ENCODE peak calls at places on chromosomes 16 and 17, in nine cellular contexts. I is suprapubic skin, P is stomach, E is esophagus muscularis mucosa, A is SK-N-SH, B is endothelial cell of umbilical vein, V is upper lobe of left lung, Y is GM23338, T is prostate gland. L is an unnamed sample. For H3K36me3, the result is how much of the 10 kb centered on the place peaks cover.

GRCh38 chr16:4200000-4200780 is 41.7 kb downstream of the SRL start:
- DNase-seq in I (no peak), P (peak), E (peak), A (peak), B (peak), V (peak), Y (peak), T (peak), L (no peak)

GRCh38 chr17:17384961-17385360 is 81.8 kb downstream of the NT5M start:
- DNase-seq in I (no peak), P (no peak), E (no peak), A (no peak), B (no peak), V (no peak), Y (no peak), T (no peak), L (no peak)

GRCh38 chr16:52256310-52257078 is 290.4 kb downstream of the TOX3 start:
- DNase-seq in I (no peak), P (no peak), E (no peak), A (no peak), B (no peak), V (no peak), Y (no peak), T (no peak), L (no peak)

GRCh38 chr17:3885970-3886369 is 6.9 kb downstream of the CAMKK1 start:
- DNase-seq in I (no peak), P (no peak), E (no peak), A (no peak), B (peak), V (no peak), Y (no peak), T (no peak), L (no peak)

GRCh38 chr16:19238386-19238785 is 47.1 kb upstream of the CLEC19A start:
- DNase-seq in I (no peak), P (no peak), E (no peak), A (no peak), B (no peak), V (no peak), Y (no peak), T (no peak), L (no peak)

GRCh38 chr16:1503110-1503955 is 10.2 kb downstream of the TELO2 start:
- DNase-seq in I (no peak), P (no peak), E (no peak), A (no peak), B (no peak), V (no peak), Y (no peak), T (no peak), L (no peak)

GRCh38 chr16:83717308-83717707 is 90.5 kb upstream of the HSBP1 start:
- DNase-seq in I (peak), P (no peak), E (no peak), A (no peak), B (no peak), V (no peak), Y (peak), T (no peak), L (no peak)

GRCh38 chr17:62703776-62704380 is 76.4 kb downstream of the MRC2 start:
- DNase-seq in I (no peak), P (peak), E (no peak), A (peak), B (peak), V (peak), Y (peak), T (peak), L (peak)

GRCh38 chr17:41645371-41646063 is 21.1 kb upstream of the KRT17 start:
- DNase-seq in I (no peak), P (no peak), E (no peak), A (no peak), B (no peak), V (peak), Y (no peak), T (no peak), L (no peak)

GRCh38 chr16:59478806-59479205 is 744.7 kb upstream of the GOT2 start:
- DNase-seq in I (no peak), P (no peak), E (no peak), A (no peak), B (peak), V (no peak), Y (no peak), T (no peak), L (no peak)

GRCh38 chr16:813916-814412 is 13.4 kb upstream of the GNG13 start:
- DNase-seq in I (no peak), P (no peak), E (no peak), A (no peak), B (no peak), V (no peak), Y (no peak), T (no peak), L (no peak)

GRCh38 chr16:89191033-89191900 is 9.1 kb downstream of the SLC22A31 start:
- DNase-seq in I (no peak), P (no peak), E (no peak), A (peak), B (no peak), V (no peak), Y (no peak), T (no peak), L (peak)

GRCh38 chr17:43799047-43799446 is 18.8 kb downstream of the CFAP97D1 start:
- DNase-seq in I (no peak), P (no peak), E (no peak), A (no peak), B (no peak), V (no peak), Y (no peak), T (no peak), L (no peak)

GRCh38 chr16:67477960-67478554 is 2.9 kb downstream of the ATP6V0D1 start:
- DNase-seq in I (no peak), P (peak), E (no peak), A (no peak), B (no peak), V (no peak), Y (no peak), T (no peak), L (no peak)

GRCh38 chr17:36602924-36603384 is 1.6 kb downstream of the MRM1 start:
- DNase-seq in I (no peak), P (peak), E (no peak), A (peak), B (peak), V (peak), Y (peak), T (no peak), L (peak)

DNA sequence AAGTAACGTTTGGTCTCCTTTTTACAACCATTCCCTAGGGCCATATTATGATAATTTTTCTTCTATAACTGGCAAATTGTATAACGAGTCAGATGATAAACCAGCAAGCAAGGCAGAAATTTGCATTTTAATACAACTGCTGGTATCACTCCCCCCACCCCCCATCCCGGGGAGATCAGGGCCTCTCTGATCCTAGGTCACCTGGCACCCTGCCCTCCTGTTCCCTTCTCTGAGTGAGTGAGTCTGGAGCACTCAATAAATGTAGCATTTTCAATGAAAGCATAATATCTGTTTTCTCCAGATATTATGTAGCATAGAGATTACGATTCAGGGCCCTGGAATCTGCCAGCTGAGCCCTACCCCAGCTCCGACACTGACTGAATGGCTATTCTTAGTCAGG is 204.2 kb upstream of the RPL38 start:
- DNase-seq in I (no peak), P (no peak), E (no peak), A (no peak), B (no peak), V (no peak), Y (no peak), T (no peak), L (no peak)
- H3K4me3 ChIP-seq in I (no peak), P (no peak), E (peak), A (no peak), B (no peak), V (no peak), Y (no peak), T (no peak), L (no peak)

DNA sequence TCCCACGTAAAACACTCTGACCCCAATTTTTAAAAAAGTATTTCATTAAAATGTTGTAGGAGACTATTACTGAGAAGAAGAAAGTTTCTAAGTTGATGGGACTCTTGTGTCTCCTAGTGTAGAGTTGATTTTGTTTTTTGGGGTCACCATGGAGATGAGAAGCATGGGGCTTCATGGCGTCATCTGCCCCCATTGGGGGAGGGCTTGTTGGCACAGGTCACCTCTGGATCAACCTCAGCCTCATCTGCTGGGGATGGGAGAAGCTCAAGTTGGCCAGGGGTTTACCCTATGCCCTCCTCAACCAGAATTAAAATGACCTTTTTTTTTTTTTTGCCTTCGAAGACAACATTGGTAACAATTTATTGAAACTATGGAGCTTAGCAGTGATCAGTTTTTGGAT is 28.3 kb downstream of the MSI2 start:
- DNase-seq in I (no peak), P (no peak), E (no peak), A (no peak), B (no peak), V (no peak), Y (no peak), T (no peak), L (no peak)
- H3K36me3 ChIP-seq in I (under half), P (under half), E (under half), A (under half), B (under half), V (under half), Y (under half), T (under half), L (under half)

GRCh38 chr16:77330332-77331043 is 104.3 kb downstream of the ADAMTS18 start:
- DNase-seq in I (no peak), P (no peak), E (no peak), A (no peak), B (no peak), V (no peak), Y (no peak), T (no peak), L (no peak)
- TF ChIP-seq POLR2AphosphoS5 in I (no peak), P (no peak), E (no peak), A (no peak), B (no peak), V (no peak), Y (no peak), T (no peak), L (no peak)

GRCh38 chr16:57862698-57863433 is 60.6 kb upstream of the KIFC3 start:
- DNase-seq in I (no peak), P (no peak), E (no peak), A (no peak), B (no peak), V (no peak), Y (peak), T (no peak), L (no peak)
- H3K4me3 ChIP-seq in I (no peak), P (no peak), E (no peak), A (no peak), B (no peak), V (no peak), Y (no peak), T (no peak), L (no peak)

GRCh38 chr17:81693491-81694360 is 9.4 kb upstream of the MRPL12 start:
- DNase-seq in I (no peak), P (no peak), E (no peak), A (no peak), B (no peak), V (no peak), Y (peak), T (no peak), L (no peak)
- H3K36me3 ChIP-seq in I (half or more), P (half or more), E (half or more), A (half or more), B (half or more), V (half or more), Y (under half), T (half or more), L (half or more)

L was measured in spleen.